ENCODE peak calls at places on chromosomes 13 and 19, in five cellular contexts. Y, C, T, U and H are unnamed samples.

GRCh38 chr13:76969488-76970365 is 21.4 kb downstream of the ACOD1 start:
- DNase-seq in Y (no peak), C (no peak), T (no peak), U (no peak), H (no peak)

GRCh38 chr19:31545766-31546165 is 196.5 kb upstream of the TSHZ3 start:
- DNase-seq in Y (no peak), C (no peak), T (no peak), U (no peak), H (no peak)

GRCh38 chr19:2507109-2507508 is 31.2 kb downstream of the GADD45B start:
- DNase-seq in Y (no peak), C (peak; percentile 72), T (peak; percentile 73), U (no peak), H (peak; percentile 62)

GRCh38 chr19:58569943-58570670 is 3.0 kb downstream of the MZF1 start:
- DNase-seq in Y (no peak), C (peak; percentile 8), T (peak; percentile 3), U (no peak), H (no peak)

GRCh38 chr13:58087566-58087965 is 456.0 kb downstream of the PCDH17 start:
- DNase-seq in Y (no peak), C (no peak), T (peak; percentile 35), U (no peak), H (no peak)

GRCh38 chr13:33401238-33401637 is 115.7 kb upstream of the STARD13 start:
- DNase-seq in Y (no peak), C (peak; percentile 85), T (no peak), U (no peak), H (no peak)

GRCh38 chr13:113224486-113224885 is 15.1 kb downstream of the CUL4A start:
- DNase-seq in Y (no peak), C (peak; percentile 21), T (no peak), U (no peak), H (no peak)

GRCh38 chr13:92500192-92500591 is 726.4 kb upstream of the GPC6 start:
- DNase-seq in Y (no peak), C (no peak), T (peak; percentile 16), U (no peak), H (no peak)

GRCh38 chr19:29660835-29661234 is 4.4 kb upstream of the PLEKHF1 start:
- DNase-seq in Y (no peak), C (no peak), T (no peak), U (no peak), H (peak; percentile 62)

GRCh38 chr19:29547361-29547960 is 21.7 kb downstream of the VSTM2B start:
- DNase-seq in Y (no peak), C (no peak), T (no peak), U (no peak), H (no peak)

GRCh38 chr19:18091217-18091608 is 4.5 kb upstream of the IL12RB1 start:
- DNase-seq in Y (no peak), C (peak; percentile 62), T (no peak), U (no peak), H (peak; percentile 89)

GRCh38 chr13:113378825-113379224 is 14.9 kb upstream of the GRTP1 start:
- DNase-seq in Y (no peak), C (no peak), T (no peak), U (no peak), H (no peak)

GRCh38 chr13:84998681-84999080 is 800.5 kb downstream of the SLITRK6 start:
- DNase-seq in Y (no peak), C (no peak), T (no peak), U (no peak), H (no peak)

GRCh38 chr13:30787747-30788535 is 52.6 kb downstream of the ALOX5AP start:
- DNase-seq in Y (no peak), C (no peak), T (no peak), U (no peak), H (no peak)

GRCh38 chr13:89627991-89628390 is 1719.5 kb upstream of the MIR17HG start:
- DNase-seq in Y (no peak), C (no peak), T (no peak), U (no peak), H (no peak)

GRCh38 chr19:46722421-46723022 is 5.6 kb upstream of the PRKD2 start:
- DNase-seq in Y (no peak), C (no peak), T (no peak), U (no peak), H (no peak)

GRCh38 chr19:46226438-46226973 is 3.0 kb upstream of the IGFL1 start:
- DNase-seq in Y (no peak), C (no peak), T (no peak), U (no peak), H (no peak)

GRCh38 chr13:29160862-29161261 is 340.7 kb downstream of the MTUS2 start:
- DNase-seq in Y (no peak), C (no peak), T (no peak), U (no peak), H (no peak)

GRCh38 chr19:8575467-8575997 is 1.7 kb downstream of the MYO1F start:
- DNase-seq in Y (no peak), C (peak; percentile 31), T (no peak), U (no peak), H (peak; percentile 62)

GRCh38 chr19:33750587-33751385 is 45.9 kb upstream of the KCTD15 start:
- DNase-seq in Y (peak; percentile 90), C (no peak), T (no peak), U (peak; percentile 56), H (peak; percentile 33)

GRCh38 chr13:28753208-28753892 is 34.6 kb upstream of the SLC46A3 start:
- DNase-seq in Y (no peak), C (peak; percentile 62), T (peak; percentile 79), U (no peak), H (no peak)

GRCh38 chr19:11261902-11262839 is at the start of gene DOCK6:
- DNase-seq in Y (peak; percentile 91), C (peak; percentile 75), T (peak; percentile 76), U (peak; percentile 92), H (no peak)

GRCh38 chr19:31418692-31419430 is 69.6 kb upstream of the TSHZ3 start:
- DNase-seq in Y (no peak), C (no peak), T (no peak), U (no peak), H (no peak)

GRCh38 chr13:109521719-109522118 is 264.7 kb downstream of the IRS2 start:
- DNase-seq in Y (no peak), C (no peak), T (no peak), U (peak; percentile 48), H (no peak)

GRCh38 chr19:33819496-33819874 is 22.8 kb downstream of the KCTD15 start:
- DNase-seq in Y (no peak), C (no peak), T (no peak), U (no peak), H (no peak)

GRCh38 chr19:58361900-58362271 is 665 bp downstream of the ZNF497 start:
- DNase-seq in Y (peak; percentile 83), C (no peak), T (peak; percentile 68), U (peak; percentile 89), H (no peak)

GRCh38 chr19:33395561-33396550 is 22.3 kb downstream of the CEBPG start:
- DNase-seq in Y (peak; percentile 22), C (no peak), T (no peak), U (peak; percentile 73), H (no peak)

GRCh38 chr13:27632214-27632613 is 10.5 kb downstream of the POLR1D start:
- DNase-seq in Y (no peak), C (no peak), T (no peak), U (no peak), H (no peak)

GRCh38 chr13:66446413-66446812 is 783.7 kb downstream of the PCDH9 start:
- DNase-seq in Y (no peak), C (no peak), T (no peak), U (no peak), H (no peak)

GRCh38 chr19:383040-383439 is 25.9 kb downstream of the C2CD4C start:
- DNase-seq in Y (no peak), C (no peak), T (no peak), U (no peak), H (no peak)

GRCh38 chr19:21022996-21023395 is 2.5 kb downstream of the ZNF430 start:
- DNase-seq in Y (no peak), C (no peak), T (peak; percentile 38), U (no peak), H (no peak)

GRCh38 chr13:65889368-65889767 is 1340.8 kb downstream of the PCDH9 start:
- DNase-seq in Y (no peak), C (no peak), T (no peak), U (no peak), H (no peak)

GRCh38 chr13:34162545-34162936 is 344.6 kb downstream of the RFC3 start:
- DNase-seq in Y (no peak), C (no peak), T (no peak), U (no peak), H (no peak)

GRCh38 chr19:292281-292884 is 1.2 kb upstream of the PLPP2 start:
- DNase-seq in Y (peak; percentile 42), C (no peak), T (no peak), U (no peak), H (no peak)

GRCh38 chr19:16445238-16446107 is 26.3 kb downstream of the EPS15L1 start:
- DNase-seq in Y (no peak), C (no peak), T (no peak), U (no peak), H (no peak)

GRCh38 chr19:46925548-46925950 is 64.8 kb downstream of the ARHGAP35 start:
- DNase-seq in Y (no peak), C (peak; percentile 56), T (peak; percentile 77), U (no peak), H (no peak)

GRCh38 chr13:46580362-46580839 is 27.4 kb downstream of the LRCH1 start:
- DNase-seq in Y (no peak), C (no peak), T (no peak), U (no peak), H (no peak)

GRCh38 chr13:64397699-64398098 is 2832.4 kb downstream of the PCDH9 start:
- DNase-seq in Y (no peak), C (no peak), T (no peak), U (no peak), H (no peak)

GRCh38 chr13:41250993-41251392 is 12.4 kb downstream of the MTRF1 start:
- DNase-seq in Y (no peak), C (no peak), T (no peak), U (no peak), H (no peak)
- H3K36me3 ChIP-seq in Y (peaks cover 41% of the 10 kb centered on the region), C (no peaks in the 10 kb centered on the region), T (no peaks in the 10 kb centered on the region), U (peaks cover 27% of the 10 kb centered on the region), H (no peaks in the 10 kb centered on the region)

GRCh38 chr19:38678217-38678890 is 30.9 kb downstream of the ACTN4 start:
- DNase-seq in Y (no peak), C (no peak), T (no peak), U (no peak), H (no peak)
- H3K4me1 ChIP-seq in Y (peaks cover 42% of the 10 kb centered on the region), C (peaks cover 96% of the 10 kb centered on the region), T (peaks cover 70% of the 10 kb centered on the region), U (peaks cover 96% of the 10 kb centered on the region), H (peaks cover 88% of the 10 kb centered on the region)

GRCh38 chr13:50511877-50512332 is 331.6 kb downstream of the DLEU7 start:
- DNase-seq in Y (no peak), C (no peak), T (no peak), U (no peak), H (peak; percentile 23)
- H3K4me3 ChIP-seq in Y (no peak overlapping the region), C (no peak overlapping the region), T (no peak overlapping the region), U (peak overlapping the region; percentile 19), H (peak overlapping the region; percentile 52)

GRCh38 chr13:45529758-45530157 is 65.0 kb downstream of the COG3 start:
- DNase-seq in Y (no peak), C (no peak), T (no peak), U (no peak), H (no peak)
- H3K36me3 ChIP-seq in Y (peaks cover 83% of the 10 kb centered on the region), C (no peaks in the 10 kb centered on the region), T (no peaks in the 10 kb centered on the region), U (peaks cover 69% of the 10 kb centered on the region), H (peaks cover 29% of the 10 kb centered on the region)